ENCODE peak calls at places on chromosomes 16 and 17, in ten cellular contexts. One of them, this sample, is unnamed.

GRCh38 chr16:73154063-73154870 is 106.3 kb upstream of the ZFHX3 start:
- DNase-seq in A549: no peak
- DNase-seq in Caco-2: no peak
- DNase-seq in prostate gland: no peak
- DNase-seq in adrenal gland: peak
- DNase-seq in fibroblast of lung: peak
- DNase-seq in fibroblast of mammary gland: no peak
- DNase-seq in uterus: peak
- DNase-seq in tibial artery: peak
- DNase-seq in A673: no peak
- DNase-seq in this sample: no peak

GRCh38 chr17:28227278-28228108 is 91.5 kb upstream of the TMEM97 start:
- DNase-seq in A549: peak
- DNase-seq in Caco-2: peak
- DNase-seq in prostate gland: peak
- DNase-seq in adrenal gland: peak
- DNase-seq in fibroblast of lung: peak
- DNase-seq in fibroblast of mammary gland: peak
- DNase-seq in uterus: no peak
- DNase-seq in tibial artery: peak
- DNase-seq in A673: peak
- DNase-seq in this sample: no peak

GRCh38 chr17:16255481-16255901 is 38.5 kb downstream of the PIGL start:
- DNase-seq in A549: no peak
- DNase-seq in Caco-2: no peak
- DNase-seq in prostate gland: peak
- DNase-seq in adrenal gland: peak
- DNase-seq in fibroblast of lung: peak
- DNase-seq in fibroblast of mammary gland: peak
- DNase-seq in uterus: peak
- DNase-seq in tibial artery: peak
- DNase-seq in A673: no peak
- DNase-seq in this sample: no peak

GRCh38 chr17:82985973-82986372 is 93.4 kb upstream of the METRNL start:
- DNase-seq in A549: no peak
- DNase-seq in Caco-2: no peak
- DNase-seq in prostate gland: no peak
- DNase-seq in adrenal gland: no peak
- DNase-seq in fibroblast of lung: peak
- DNase-seq in fibroblast of mammary gland: peak
- DNase-seq in uterus: no peak
- DNase-seq in tibial artery: no peak
- DNase-seq in A673: no peak
- DNase-seq in this sample: no peak

GRCh38 chr16:70788668-70789161 is 12.2 kb downstream of the VAC14 start:
- DNase-seq in A549: no peak
- DNase-seq in Caco-2: no peak
- DNase-seq in prostate gland: no peak
- DNase-seq in adrenal gland: no peak
- DNase-seq in fibroblast of lung: peak
- DNase-seq in fibroblast of mammary gland: peak
- DNase-seq in uterus: no peak
- DNase-seq in tibial artery: no peak
- DNase-seq in A673: no peak
- DNase-seq in this sample: peak

GRCh38 chr16:84548971-84549844 is 44.7 kb upstream of the MEAK7 start:
- DNase-seq in A549: no peak
- DNase-seq in Caco-2: no peak
- DNase-seq in prostate gland: no peak
- DNase-seq in adrenal gland: no peak
- DNase-seq in fibroblast of lung: peak
- DNase-seq in fibroblast of mammary gland: no peak
- DNase-seq in uterus: peak
- DNase-seq in tibial artery: no peak
- DNase-seq in A673: no peak
- DNase-seq in this sample: no peak

GRCh38 chr17:21171309-21171922 is 42.5 kb downstream of the TMEM11 start:
- DNase-seq in A549: no peak
- DNase-seq in Caco-2: no peak
- DNase-seq in prostate gland: no peak
- DNase-seq in adrenal gland: no peak
- DNase-seq in fibroblast of lung: no peak
- DNase-seq in fibroblast of mammary gland: no peak
- DNase-seq in uterus: no peak
- DNase-seq in tibial artery: no peak
- DNase-seq in A673: no peak
- DNase-seq in this sample: no peak

GRCh38 chr17:38917259-38917658 is 8.2 kb upstream of the LASP1NB start:
- DNase-seq in A549: no peak
- DNase-seq in Caco-2: no peak
- DNase-seq in prostate gland: no peak
- DNase-seq in adrenal gland: no peak
- DNase-seq in fibroblast of lung: no peak
- DNase-seq in fibroblast of mammary gland: no peak
- DNase-seq in uterus: no peak
- DNase-seq in tibial artery: no peak
- DNase-seq in A673: no peak
- DNase-seq in this sample: no peak

GRCh38 chr17:20968913-20969616 is 73.7 kb downstream of the USP22 start:
- DNase-seq in A549: no peak
- DNase-seq in Caco-2: no peak
- DNase-seq in prostate gland: no peak
- DNase-seq in adrenal gland: no peak
- DNase-seq in fibroblast of lung: no peak
- DNase-seq in fibroblast of mammary gland: no peak
- DNase-seq in uterus: no peak
- DNase-seq in tibial artery: no peak
- DNase-seq in A673: no peak
- DNase-seq in this sample: no peak

GRCh38 chr17:41553176-41553575 is 18.7 kb downstream of the KRT9 start:
- DNase-seq in A549: no peak
- DNase-seq in Caco-2: no peak
- DNase-seq in prostate gland: no peak
- DNase-seq in adrenal gland: no peak
- DNase-seq in fibroblast of lung: peak
- DNase-seq in fibroblast of mammary gland: peak
- DNase-seq in uterus: no peak
- DNase-seq in tibial artery: no peak
- DNase-seq in A673: no peak
- DNase-seq in this sample: no peak

GRCh38 chr16:2508722-2509400 is 4.9 kb upstream of the ATP6V0C start:
- DNase-seq in A549: no peak
- DNase-seq in Caco-2: no peak
- DNase-seq in prostate gland: no peak
- DNase-seq in adrenal gland: no peak
- DNase-seq in fibroblast of lung: no peak
- DNase-seq in fibroblast of mammary gland: no peak
- DNase-seq in uterus: no peak
- DNase-seq in tibial artery: no peak
- DNase-seq in A673: no peak
- DNase-seq in this sample: no peak

GRCh38 chr17:17126131-17127110 is 79.7 kb downstream of the PLD6 start:
- DNase-seq in A549: no peak
- DNase-seq in Caco-2: no peak
- DNase-seq in prostate gland: no peak
- DNase-seq in adrenal gland: no peak
- DNase-seq in fibroblast of lung: no peak
- DNase-seq in fibroblast of mammary gland: no peak
- DNase-seq in uterus: no peak
- DNase-seq in tibial artery: peak
- DNase-seq in A673: no peak
- DNase-seq in this sample: no peak

GRCh38 chr17:41678411-41678906 is 10.2 kb upstream of the EIF1 start:
- DNase-seq in A549: peak
- DNase-seq in Caco-2: no peak
- DNase-seq in prostate gland: no peak
- DNase-seq in adrenal gland: no peak
- DNase-seq in fibroblast of lung: peak
- DNase-seq in fibroblast of mammary gland: no peak
- DNase-seq in uterus: no peak
- DNase-seq in tibial artery: no peak
- DNase-seq in A673: no peak
- DNase-seq in this sample: no peak

DNA sequence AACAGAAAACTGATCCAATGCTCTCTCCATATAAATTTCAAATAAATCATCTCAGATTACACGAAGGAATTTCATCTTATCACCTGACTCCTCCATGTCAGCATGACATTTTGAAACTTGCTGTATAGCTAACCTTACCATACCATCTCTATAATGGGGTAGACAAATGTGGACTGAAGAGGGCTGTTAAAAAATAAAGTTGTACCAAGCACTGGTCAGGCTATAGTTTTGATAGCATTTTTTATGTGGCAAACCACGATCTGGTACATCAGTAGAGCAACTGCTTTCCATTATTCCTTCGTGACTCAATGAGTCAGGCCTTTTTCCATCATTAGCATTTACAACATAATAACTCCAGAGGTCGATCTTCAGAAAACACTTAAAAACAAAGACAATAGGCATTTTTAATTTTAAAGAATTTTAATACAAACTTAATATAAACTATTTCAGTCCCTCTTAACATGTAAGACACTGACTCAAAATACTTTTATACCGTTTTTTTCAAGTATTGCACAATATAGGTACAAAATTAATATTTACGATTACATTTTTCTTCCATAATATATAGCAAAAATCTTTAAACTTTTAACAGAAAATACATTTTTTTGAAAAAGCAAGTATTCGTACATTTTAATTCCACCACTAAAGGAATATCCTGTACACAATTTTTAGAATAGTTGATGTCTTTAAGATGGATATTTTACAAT is 4.2 kb downstream of the TOB1 start:
- DNase-seq in A549: no peak
- DNase-seq in Caco-2: no peak
- DNase-seq in prostate gland: no peak
- DNase-seq in adrenal gland: no peak
- DNase-seq in fibroblast of lung: no peak
- DNase-seq in fibroblast of mammary gland: peak
- DNase-seq in uterus: no peak
- DNase-seq in tibial artery: no peak
- DNase-seq in A673: no peak
- DNase-seq in this sample: no peak
- H3K4me3 ChIP-seq in A549: peak
- H3K4me3 ChIP-seq in Caco-2: no peak
- H3K4me3 ChIP-seq in prostate gland: no peak
- H3K4me3 ChIP-seq in adrenal gland: no peak
- H3K4me3 ChIP-seq in fibroblast of lung: peak
- H3K4me3 ChIP-seq in fibroblast of mammary gland: no peak
- H3K4me3 ChIP-seq in uterus: no peak
- H3K4me3 ChIP-seq in tibial artery: peak
- H3K4me3 ChIP-seq in A673: no peak
- H3K4me3 ChIP-seq in this sample: no peak

GRCh38 chr16:89442588-89442987 is 47.8 kb downstream of the ANKRD11 start:
- DNase-seq in A549: no peak
- DNase-seq in Caco-2: no peak
- DNase-seq in prostate gland: no peak
- DNase-seq in adrenal gland: no peak
- DNase-seq in fibroblast of lung: no peak
- DNase-seq in fibroblast of mammary gland: no peak
- DNase-seq in uterus: no peak
- DNase-seq in tibial artery: no peak
- DNase-seq in A673: no peak
- DNase-seq in this sample: no peak
- H3K4me3 ChIP-seq in A549: no peak
- H3K4me3 ChIP-seq in Caco-2: no peak
- H3K4me3 ChIP-seq in prostate gland: no peak
- H3K4me3 ChIP-seq in adrenal gland: no peak
- H3K4me3 ChIP-seq in fibroblast of lung: peak
- H3K4me3 ChIP-seq in fibroblast of mammary gland: peak
- H3K4me3 ChIP-seq in uterus: no peak
- H3K4me3 ChIP-seq in tibial artery: no peak
- H3K4me3 ChIP-seq in A673: no peak
- H3K4me3 ChIP-seq in this sample: no peak

DNA sequence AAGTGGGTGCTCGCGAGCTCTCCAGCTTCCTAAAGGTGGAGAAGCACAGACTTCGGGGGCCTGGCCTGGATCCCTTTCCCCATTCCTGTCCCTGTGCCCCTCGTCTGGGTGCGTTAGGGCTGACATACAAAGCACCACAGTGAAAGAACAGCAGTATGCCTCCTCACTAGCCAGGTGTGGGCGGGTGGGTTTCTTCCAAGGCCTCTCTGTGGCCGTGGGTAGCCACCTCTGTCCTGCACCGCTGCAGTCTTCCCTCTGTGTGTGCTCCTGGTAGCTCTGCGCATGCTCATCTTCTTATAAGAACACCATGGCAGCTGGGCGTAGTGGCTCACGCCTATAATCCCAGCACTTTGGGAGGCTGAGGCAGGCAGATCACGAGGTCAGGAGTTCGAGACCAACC is 1.9 kb upstream of the STH start:
- DNase-seq in A549: no peak
- DNase-seq in Caco-2: no peak
- DNase-seq in prostate gland: no peak
- DNase-seq in adrenal gland: no peak
- DNase-seq in fibroblast of lung: no peak
- DNase-seq in fibroblast of mammary gland: no peak
- DNase-seq in uterus: no peak
- DNase-seq in tibial artery: no peak
- DNase-seq in A673: no peak
- DNase-seq in this sample: no peak
- H3K4me3 ChIP-seq in A549: no peak
- H3K4me3 ChIP-seq in Caco-2: no peak
- H3K4me3 ChIP-seq in prostate gland: no peak
- H3K4me3 ChIP-seq in adrenal gland: no peak
- H3K4me3 ChIP-seq in fibroblast of lung: no peak
- H3K4me3 ChIP-seq in fibroblast of mammary gland: no peak
- H3K4me3 ChIP-seq in uterus: no peak
- H3K4me3 ChIP-seq in tibial artery: no peak
- H3K4me3 ChIP-seq in A673: no peak
- H3K4me3 ChIP-seq in this sample: no peak

GRCh38 chr17:78250891-78251772 is 19.7 kb downstream of the TMEM235 start:
- DNase-seq in A549: peak
- DNase-seq in Caco-2: peak
- DNase-seq in prostate gland: peak
- DNase-seq in adrenal gland: peak
- DNase-seq in fibroblast of lung: peak
- DNase-seq in fibroblast of mammary gland: peak
- DNase-seq in uterus: peak
- DNase-seq in tibial artery: peak
- DNase-seq in A673: peak
- DNase-seq in this sample: peak

GRCh38 chr17:78252111-78252634 is 20.7 kb downstream of the TMEM235 start:
- DNase-seq in A549: no peak
- DNase-seq in Caco-2: no peak
- DNase-seq in prostate gland: no peak
- DNase-seq in adrenal gland: no peak
- DNase-seq in fibroblast of lung: no peak
- DNase-seq in fibroblast of mammary gland: no peak
- DNase-seq in uterus: no peak
- DNase-seq in tibial artery: no peak
- DNase-seq in A673: no peak
- DNase-seq in this sample: no peak

GRCh38 chr17:78252701-78253635 is 21.5 kb downstream of the TMEM235 start:
- DNase-seq in A549: no peak
- DNase-seq in Caco-2: no peak
- DNase-seq in prostate gland: no peak
- DNase-seq in adrenal gland: no peak
- DNase-seq in fibroblast of lung: no peak
- DNase-seq in fibroblast of mammary gland: no peak
- DNase-seq in uterus: no peak
- DNase-seq in tibial artery: no peak
- DNase-seq in A673: no peak
- DNase-seq in this sample: no peak

GRCh38 chr17:78249836-78250806 is 18.7 kb downstream of the TMEM235 start:
- DNase-seq in A549: no peak
- DNase-seq in Caco-2: no peak
- DNase-seq in prostate gland: no peak
- DNase-seq in adrenal gland: no peak
- DNase-seq in fibroblast of lung: no peak
- DNase-seq in fibroblast of mammary gland: no peak
- DNase-seq in uterus: no peak
- DNase-seq in tibial artery: no peak
- DNase-seq in A673: no peak
- DNase-seq in this sample: no peak

GRCh38 chr17:78251773-78252103 is 20.3 kb downstream of the TMEM235 start:
- DNase-seq in A549: no peak
- DNase-seq in Caco-2: no peak
- DNase-seq in prostate gland: no peak
- DNase-seq in adrenal gland: no peak
- DNase-seq in fibroblast of lung: no peak
- DNase-seq in fibroblast of mammary gland: no peak
- DNase-seq in uterus: no peak
- DNase-seq in tibial artery: no peak
- DNase-seq in A673: no peak
- DNase-seq in this sample: no peak
- H3K4me3 ChIP-seq in A549: no peak
- H3K4me3 ChIP-seq in Caco-2: no peak
- H3K4me3 ChIP-seq in prostate gland: no peak
- H3K4me3 ChIP-seq in adrenal gland: no peak
- H3K4me3 ChIP-seq in fibroblast of lung: no peak
- H3K4me3 ChIP-seq in fibroblast of mammary gland: no peak
- H3K4me3 ChIP-seq in uterus: no peak
- H3K4me3 ChIP-seq in tibial artery: no peak
- H3K4me3 ChIP-seq in A673: no peak
- H3K4me3 ChIP-seq in this sample: no peak

This sample was measured in skeletal muscle cell.